ENCODE peak calls at places on chromosomes 12 and 14, in six cellular contexts. X is dorsolateral prefrontal cortex; C is suprapubic skin; G is GM12865; J is AG10803; N is CD8-positive, alpha-beta T cell. B is an unnamed sample.

GRCh38 chr14:59507063-59507751 is 22.9 kb downstream of the JKAMP start:
- DNase-seq in X (peak), C (no peak), G (peak), J (peak), N (peak), B (peak)

GRCh38 chr14:71454513-71455332 is 477.5 kb upstream of the RGS6 start:
- DNase-seq in X (no peak), C (no peak), G (no peak), J (no peak), N (no peak), B (no peak)

GRCh38 chr14:50531595-50532501 is 521 bp downstream of the MAP4K5 start:
- DNase-seq in X (peak), C (peak), G (peak), J (peak), N (peak), B (no peak)

GRCh38 chr14:100864206-100864605 is 38.3 kb downstream of the MEG3 start:
- DNase-seq in X (no peak), C (peak), G (no peak), J (no peak), N (no peak), B (no peak)

GRCh38 chr14:88005978-88006851 is 1.3 kb downstream of the GPR65 start:
- DNase-seq in X (no peak), C (no peak), G (peak), J (peak), N (peak), B (peak)

GRCh38 chr12:88993655-88994054 is 358.6 kb downstream of the DUSP6 start:
- DNase-seq in X (no peak), C (no peak), G (peak), J (peak), N (no peak), B (peak)

GRCh38 chr12:127381681-127382080 is 885.3 kb upstream of the TMEM132C start:
- DNase-seq in X (no peak), C (no peak), G (no peak), J (peak), N (no peak), B (no peak)

GRCh38 chr12:4435537-4435936 is 10.1 kb downstream of the FGF6 start:
- DNase-seq in X (no peak), C (no peak), G (no peak), J (no peak), N (no peak), B (no peak)

GRCh38 chr14:38111046-38111445 is 96.7 kb upstream of the SSTR1 start:
- DNase-seq in X (no peak), C (no peak), G (no peak), J (no peak), N (no peak), B (no peak)

GRCh38 chr14:33026850-33027420 is 88.3 kb downstream of the NPAS3 start:
- DNase-seq in X (peak), C (no peak), G (no peak), J (peak), N (no peak), B (no peak)

GRCh38 chr12:32893458-32893857 is 3.1 kb downstream of the PKP2 start:
- DNase-seq in X (no peak), C (no peak), G (no peak), J (no peak), N (no peak), B (no peak)

GRCh38 chr12:32891956-32892355 is 4.6 kb downstream of the PKP2 start:
- DNase-seq in X (no peak), C (no peak), G (no peak), J (peak), N (no peak), B (no peak)

GRCh38 chr12:32891526-32891925 is 5.1 kb downstream of the PKP2 start:
- DNase-seq in X (no peak), C (no peak), G (no peak), J (no peak), N (no peak), B (no peak)

GRCh38 chr12:32894566-32894965 is 2.0 kb downstream of the PKP2 start:
- DNase-seq in X (no peak), C (no peak), G (no peak), J (no peak), N (no peak), B (no peak)

DNA sequence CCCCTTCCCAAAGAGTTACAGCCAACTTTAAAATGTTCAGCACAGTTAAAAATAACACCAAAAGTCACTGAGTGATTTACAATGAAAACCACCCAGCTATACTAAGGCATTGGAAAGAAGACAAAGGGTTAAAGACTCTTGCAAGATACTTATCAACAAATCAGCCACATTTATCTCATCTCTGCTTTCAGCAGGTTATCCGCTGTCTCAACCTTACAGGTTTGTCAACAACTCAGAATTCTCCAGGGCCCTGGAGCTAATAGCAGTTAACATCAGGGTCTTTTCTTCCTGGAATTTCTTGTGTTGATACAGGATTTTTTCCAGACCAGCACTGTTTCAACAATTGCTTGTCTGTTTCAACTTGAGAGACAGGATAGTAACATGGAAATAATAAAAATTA is 3.6 kb downstream of the PKP2 start:
- DNase-seq in X (no peak), C (no peak), G (no peak), J (no peak), N (no peak), B (no peak)
- H3K4me3 ChIP-seq in X (no peak), C (no peak), G (no peak), J (no peak), N (no peak), B (no peak)

DNA sequence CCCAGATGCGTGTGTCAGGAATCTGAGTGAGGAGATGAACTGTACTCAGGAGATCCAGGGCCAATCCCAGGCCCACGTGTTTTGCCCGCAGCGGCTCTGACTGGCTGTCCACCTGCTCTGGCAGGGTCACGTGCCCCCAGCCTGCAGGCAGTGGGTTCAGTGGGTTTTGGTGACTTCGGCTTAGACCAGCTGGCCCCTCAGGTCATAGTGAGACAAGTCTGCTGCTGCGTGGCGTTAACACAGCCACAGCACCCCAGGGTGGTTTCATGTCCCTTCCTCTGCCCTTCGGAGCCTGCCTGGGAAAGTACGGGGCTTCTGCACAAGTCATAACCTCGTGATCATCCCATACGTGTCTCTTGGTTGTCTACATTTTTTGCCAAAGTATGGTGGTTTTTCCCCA is 2.6 kb downstream of the FBRSL1 start:
- DNase-seq in X (no peak), C (no peak), G (peak), J (no peak), N (no peak), B (no peak)
- H3K4me3 ChIP-seq in X (peak), C (peak), G (peak), J (no peak), N (peak), B (no peak)

DNA sequence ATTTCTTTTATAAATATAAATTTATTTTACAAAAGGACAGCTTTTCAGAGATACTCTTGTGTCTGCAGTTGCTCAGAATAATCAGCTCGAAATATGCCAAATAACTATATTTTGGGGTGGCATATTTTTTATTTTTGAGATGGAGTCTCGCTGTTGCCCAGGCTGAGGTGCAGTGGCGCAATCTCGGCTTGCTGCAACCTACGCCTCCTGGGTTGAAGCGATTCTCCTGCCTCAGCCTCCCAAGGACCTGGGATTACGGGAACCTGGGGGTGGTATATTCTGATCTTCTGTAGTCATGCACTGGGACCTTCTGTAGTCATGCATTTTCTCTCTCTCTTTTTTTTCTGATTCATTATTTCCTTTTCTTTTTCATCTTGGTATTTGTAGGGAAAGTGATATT is 135.0 kb upstream of the AMIGO2 start:
- DNase-seq in X (no peak), C (no peak), G (no peak), J (no peak), N (no peak), B (no peak)
- H3K4me3 ChIP-seq in X (peak), C (no peak), G (no peak), J (no peak), N (peak), B (no peak)

GRCh38 chr14:54627325-54627717 is 60.4 kb downstream of the SAMD4A start:
- DNase-seq in X (no peak), C (no peak), G (no peak), J (no peak), N (no peak), B (no peak)
- H3K4me3 ChIP-seq in X (peak), C (peak), G (no peak), J (peak), N (peak), B (no peak)

DNA sequence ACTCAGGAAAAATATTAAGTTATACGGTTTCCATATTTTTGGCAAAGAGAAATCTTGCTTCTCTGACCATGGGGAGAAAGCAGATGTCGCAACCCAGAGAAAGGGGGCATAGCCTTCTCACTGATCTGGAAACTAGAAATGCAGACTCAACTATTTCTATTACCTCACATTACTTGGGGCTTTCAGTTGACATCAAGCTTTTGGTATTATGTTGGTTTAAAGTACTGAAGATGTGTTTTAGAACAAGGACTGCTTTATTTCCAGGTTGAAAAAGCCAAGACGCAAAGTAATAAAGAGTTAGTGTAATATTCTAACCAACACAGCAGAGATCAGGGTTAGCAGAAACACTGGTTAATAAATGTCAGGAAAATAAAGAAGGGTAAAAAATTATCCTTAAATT is 26.2 kb downstream of the DCP1B start:
- DNase-seq in X (no peak), C (no peak), G (no peak), J (peak), N (no peak), B (no peak)
- H3K4me3 ChIP-seq in X (no peak), C (no peak), G (no peak), J (no peak), N (no peak), B (no peak)

GRCh38 chr12:57897296-57897974 is 43.9 kb upstream of the ATP23 start:
- DNase-seq in X (no peak), C (no peak), G (no peak), J (no peak), N (no peak), B (peak)
- H3K4me3 ChIP-seq in X (peak), C (peak), G (no peak), J (peak), N (no peak), B (no peak)

DNA sequence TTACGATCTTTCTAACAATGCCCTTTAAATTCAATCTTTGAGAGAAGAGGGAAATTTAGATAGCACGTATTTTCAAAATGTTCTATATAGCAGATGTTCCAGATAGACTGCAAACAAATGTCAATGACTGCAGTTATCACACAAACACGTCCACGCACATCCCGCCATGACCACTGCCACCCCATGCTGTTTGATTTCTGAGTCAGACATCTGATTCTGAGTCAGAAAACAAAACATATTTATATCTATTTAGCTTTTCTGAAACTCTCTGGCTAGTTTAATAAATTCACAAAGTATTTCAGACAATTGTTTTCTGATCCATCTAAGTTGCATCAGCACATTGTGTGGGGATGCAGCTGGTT is 105.9 kb upstream of the BCAT1 start:
- DNase-seq in X (no peak), C (no peak), G (peak), J (no peak), N (peak), B (no peak)
- H3K4me3 ChIP-seq in X (peak), C (peak), G (peak), J (no peak), N (peak), B (no peak)

B was measured in Jurkat, Clone E6-1.